ENCODE peak calls at places on chromosome 22, in seven cellular contexts. Q is thyroid gland, L is PC-3, G is astrocyte of the spinal cord, S is chondrocyte, I is hepatocyte, O is ascending aorta. H is an unnamed sample.
A peak's percentile ranks its signal among the peaks of the same experiment; 100 is the strongest.

GRCh38 chr22:44337658-44338004 is 24.9 kb upstream of the SHISAL1 start:
- DNase-seq in O (no peak), G (peak; percentile 59), L (peak; percentile 56), I (peak; percentile 80), Q (no peak), S (no peak), H (peak; percentile 41)

GRCh38 chr22:28992565-28993326 is 68.9 kb downstream of the C22orf31 start:
- DNase-seq in O (no peak), L (no peak), G (no peak), S (no peak), I (no peak), Q (no peak), H (no peak)

GRCh38 chr22:42895087-42895486 is 38.0 kb upstream of the ARFGAP3 start:
- DNase-seq in L (no peak), O (no peak), S (no peak), Q (peak; percentile 36), I (no peak), G (no peak), H (no peak)

GRCh38 chr22:49230194-49230577 is 597.5 kb downstream of the BRD1 start:
- DNase-seq in S (peak; percentile 62), O (no peak), G (no peak), L (no peak), Q (no peak), I (peak; percentile 46), H (no peak)

GRCh38 chr22:17369553-17370035 is 334 bp downstream of the CECR2 start:
- DNase-seq in L (no peak), I (peak; percentile 75), G (no peak), S (no peak), Q (peak; percentile 66), O (no peak), H (no peak)

GRCh38 chr22:43847376-43848289 is 14.7 kb downstream of the SULT4A1 start:
- DNase-seq in L (no peak), S (peak; percentile 80), G (no peak), O (no peak), I (no peak), Q (no peak), H (no peak)

GRCh38 chr22:38921126-38921525 is 36.3 kb upstream of the APOBEC3A start:
- DNase-seq in G (no peak), S (no peak), O (no peak), I (peak; percentile 58), L (peak; percentile 92), Q (peak; percentile 90), H (no peak)

GRCh38 chr22:44411226-44412135 is 86.6 kb downstream of the RTL6 start:
- DNase-seq in Q (no peak), S (no peak), G (no peak), L (peak; percentile 83), I (peak; percentile 56), O (no peak), H (no peak)

GRCh38 chr22:44710474-44711235 is 8.7 kb downstream of the PRR5 start:
- DNase-seq in G (no peak), S (no peak), Q (no peak), I (no peak), O (no peak), L (no peak), H (no peak)

GRCh38 chr22:11613898-11614755 is 3913.9 kb upstream of the OR11H1 start:
- DNase-seq in I (no peak), L (no peak), O (no peak), Q (no peak), G (no peak), S (no peak), H (no peak)

GRCh38 chr22:19103881-19104821 is 18.1 kb downstream of the DGCR2 start:
- DNase-seq in O (no peak), Q (peak; percentile 76), L (no peak), G (peak; percentile 50), I (no peak), S (peak; percentile 55), H (no peak)

GRCh38 chr22:38754247-38755154 is 1.3 kb downstream of the SUN2 start:
- DNase-seq in O (peak; percentile 78), L (peak; percentile 67), S (no peak), G (peak; percentile 39), I (peak; percentile 70), Q (peak; percentile 77), H (peak; percentile 33)

GRCh38 chr22:20155330-20156041 is 4.6 kb upstream of the CCDC188 start:
- DNase-seq in O (no peak), I (no peak), L (no peak), S (no peak), G (peak; percentile 59), Q (no peak), H (no peak)

GRCh38 chr22:46052801-46053562 is 76.0 kb upstream of the WNT7B start:
- DNase-seq in G (peak; percentile 38), S (peak; percentile 79), L (peak; percentile 33), I (no peak), O (peak; percentile 10), Q (peak; percentile 49), H (peak; percentile 27)

GRCh38 chr22:19041403-19042074 is 80.7 kb downstream of the DGCR2 start:
- DNase-seq in I (no peak), S (peak; percentile 80), G (no peak), L (no peak), Q (no peak), O (no peak), H (no peak)

GRCh38 chr22:50705851-50706351 is 32.1 kb upstream of the ACR start:
- DNase-seq in Q (peak; percentile 64), G (no peak), L (no peak), I (no peak), S (peak; percentile 86), O (no peak), H (no peak)

GRCh38 chr22:43919106-43919965 is 4.3 kb upstream of the PNPLA3 start:
- DNase-seq in Q (no peak), O (no peak), L (peak; percentile 7), G (peak; percentile 28), I (no peak), S (no peak), H (no peak)

GRCh38 chr22:42946551-42947198 is 68.3 kb downstream of the PACSIN2 start:
- DNase-seq in L (no peak), Q (no peak), O (no peak), G (no peak), I (no peak), S (no peak), H (no peak)

GRCh38 chr22:44172370-44173108 is 8.2 kb upstream of the PARVG start:
- DNase-seq in I (no peak), G (no peak), L (no peak), Q (no peak), O (peak; percentile 58), S (no peak), H (peak; percentile 34)

GRCh38 chr22:34798605-34799004 is 267.4 kb upstream of the ISX start:
- DNase-seq in L (no peak), I (no peak), G (no peak), Q (no peak), O (no peak), S (no peak), H (no peak)

GRCh38 chr22:46730568-46731245 is 7.3 kb downstream of the CERK start:
- DNase-seq in S (no peak), L (no peak), Q (no peak), I (peak; percentile 57), G (no peak), O (no peak), H (no peak)

GRCh38 chr22:19346677-19347265 is 55.3 kb upstream of the CLTCL1 start:
- DNase-seq in Q (no peak), S (no peak), I (no peak), G (no peak), L (no peak), O (no peak), H (no peak)

GRCh38 chr22:35156945-35157344 is 91.0 kb downstream of the ISX start:
- DNase-seq in G (no peak), L (no peak), Q (no peak), S (no peak), I (no peak), O (no peak), H (no peak)

DNA sequence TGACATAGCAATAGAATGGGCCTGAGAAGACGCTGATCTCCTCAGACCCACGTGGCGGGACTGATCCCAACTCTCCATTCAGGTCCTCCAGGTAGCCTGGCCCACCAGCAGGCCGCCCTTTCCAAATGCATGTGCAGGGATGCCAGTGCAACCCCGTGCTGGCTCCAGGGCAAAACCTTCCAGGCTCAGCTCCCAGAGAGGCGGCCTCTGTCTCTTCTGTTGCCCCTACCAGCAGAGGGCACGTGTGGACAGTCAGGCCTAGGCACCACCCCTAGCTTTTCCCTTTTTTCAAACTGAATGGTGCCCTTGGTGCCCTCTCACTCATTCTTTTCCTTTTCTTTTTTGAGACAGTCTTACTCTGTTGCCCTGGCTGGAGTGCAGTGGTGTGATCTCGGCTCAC is 121.7 kb downstream of the OSBP2 start:
- DNase-seq in S (no peak), O (no peak), Q (no peak), L (no peak), G (no peak), I (no peak), H (no peak)
- TF ChIP-seq CTCF in S (no peak), O (no peak), Q (no peak), L (peak; percentile 24), G (no peak), I (no peak), H (no peak)

DNA sequence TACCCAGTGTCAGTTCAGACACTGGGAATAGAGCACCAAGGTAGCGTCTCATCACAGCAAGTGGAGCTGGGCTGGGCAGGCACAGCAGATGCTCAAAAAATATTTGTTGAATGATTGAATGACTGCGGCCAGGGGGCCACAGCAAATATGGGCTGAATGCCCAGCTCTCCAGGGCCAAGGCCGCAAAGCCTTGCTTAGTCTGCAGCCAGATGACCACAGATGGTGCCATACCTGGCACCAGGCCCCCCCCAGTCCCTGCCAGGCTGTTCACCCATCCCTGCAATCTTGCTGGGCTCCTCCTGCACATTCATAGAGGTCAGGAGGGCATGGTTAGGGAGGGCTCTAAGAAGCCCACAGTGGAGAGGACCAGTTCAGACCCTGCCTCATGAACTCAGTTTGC is 32.9 kb downstream of the ZC3H7B start:
- DNase-seq in I (no peak), Q (no peak), G (no peak), O (no peak), S (no peak), L (no peak), H (no peak)
- TF ChIP-seq CTCF in I (no peak), Q (no peak), G (no peak), O (no peak), S (no peak), L (no peak), H (no peak)

GRCh38 chr22:39940757-39941305 is 19.4 kb upstream of the TMA7B start:
- DNase-seq in S (no peak), I (no peak), Q (no peak), G (no peak), O (no peak), L (no peak), H (no peak)
- TF ChIP-seq CTCF in S (peak; percentile 44), I (no peak), Q (peak; percentile 25), G (no peak), O (no peak), L (no peak), H (no peak)

GRCh38 chr22:25407226-25407858 is 157.1 kb upstream of the GRK3 start:
- DNase-seq in S (no peak), I (no peak), O (no peak), L (no peak), G (no peak), Q (peak; percentile 72), H (no peak)

GRCh38 chr22:25406510-25407210 is 157.8 kb upstream of the GRK3 start:
- DNase-seq in L (no peak), O (no peak), G (no peak), S (no peak), I (no peak), Q (no peak), H (no peak)

GRCh38 chr22:25404556-25404922 is 159.9 kb upstream of the GRK3 start:
- DNase-seq in Q (no peak), S (no peak), G (no peak), O (no peak), L (no peak), I (peak; percentile 41), H (no peak)

GRCh38 chr22:25404923-25405853 is 159.3 kb upstream of the GRK3 start:
- DNase-seq in G (peak; percentile 32), Q (peak; percentile 86), S (no peak), L (peak; percentile 60), I (peak; percentile 87), O (no peak), H (no peak)

GRCh38 chr22:25405854-25406509 is 158.5 kb upstream of the GRK3 start:
- DNase-seq in Q (peak; percentile 34), G (no peak), L (no peak), S (no peak), O (no peak), I (no peak), H (no peak)
- TF ChIP-seq CTCF in Q (no peak), G (no peak), L (no peak), S (no peak), O (no peak), I (no peak), H (no peak)